ENCODE peak calls at places on chromosomes 13 and 19, in seven cellular contexts. U is kidney epithelial cell, B is amniotic stem cell, R is GM12878, E is NCI-H446 treated with DMSO at 0.1 percent for 48 hours, K is fibroblast of lung, H is NCI-H1092 treated with DMSO at 0.1 percent for 48 hours. O is an unnamed sample.

GRCh38 chr19:2693492-2693891 is 9.0 kb downstream of the GNG7 start:
- DNase-seq in U (no peak), B (no peak), R (no peak), E (no peak), K (no peak), H (no peak), O (no peak)

GRCh38 chr13:66689628-66690027 is 540.5 kb downstream of the PCDH9 start:
- DNase-seq in U (no peak), B (no peak), R (no peak), E (no peak), K (peak; percentile 68), H (peak; percentile 68), O (no peak)

GRCh38 chr13:77386880-77387606 is 60.1 kb upstream of the MYCBP2 start:
- DNase-seq in U (no peak), B (peak; percentile 48), R (no peak), E (no peak), K (peak; percentile 43), H (no peak), O (no peak)

GRCh38 chr13:101875717-101876393 is 423.4 kb downstream of the ITGBL1 start:
- DNase-seq in U (peak; percentile 71), B (peak; percentile 21), R (no peak), E (no peak), K (peak; percentile 77), H (peak; percentile 100), O (peak; percentile 38)

GRCh38 chr13:25846227-25846984 is 205.4 kb downstream of the SHISA2 start:
- DNase-seq in U (no peak), B (no peak), R (no peak), E (no peak), K (no peak), H (no peak), O (no peak)

GRCh38 chr19:3146677-3147100 is 10.9 kb downstream of the GNA15 start:
- DNase-seq in U (no peak), B (no peak), R (no peak), E (no peak), K (no peak), H (no peak), O (no peak)

GRCh38 chr19:726993-727956 is 18.5 kb downstream of the PALM start:
- DNase-seq in U (no peak), B (no peak), R (no peak), E (no peak), K (no peak), H (no peak), O (no peak)

GRCh38 chr13:39144941-39145533 is 106.8 kb downstream of the NHLRC3 start:
- DNase-seq in U (peak; percentile 26), B (peak; percentile 6), R (no peak), E (peak; percentile 18), K (peak; percentile 78), H (no peak), O (no peak)

GRCh38 chr13:50699874-50700663 is 143.4 kb downstream of the DLEU7 start:
- DNase-seq in U (no peak), B (no peak), R (no peak), E (no peak), K (peak; percentile 29), H (no peak), O (no peak)

GRCh38 chr13:23510979-23511735 is 59.1 kb upstream of the TNFRSF19 start:
- DNase-seq in U (no peak), B (no peak), R (peak; percentile 62), E (no peak), K (peak; percentile 53), H (peak; percentile 20), O (no peak)

GRCh38 chr13:42832341-42833153 is 51.2 kb downstream of the FAM216B start:
- DNase-seq in U (no peak), B (peak; percentile 65), R (no peak), E (no peak), K (peak; percentile 97), H (no peak), O (no peak)

GRCh38 chr13:105389373-105389772 is 1146.1 kb downstream of the EFNB2 start:
- DNase-seq in U (no peak), B (no peak), R (no peak), E (no peak), K (no peak), H (no peak), O (no peak)

GRCh38 chr19:46813570-46814358 is 25.4 kb upstream of the SLC1A5 start:
- DNase-seq in U (no peak), B (no peak), R (no peak), E (no peak), K (peak; percentile 75), H (peak; percentile 27), O (peak; percentile 17)

GRCh38 chr19:13163609-13164364 is 13.6 kb downstream of the IER2 start:
- DNase-seq in U (no peak), B (peak; percentile 46), R (no peak), E (no peak), K (peak; percentile 92), H (peak; percentile 36), O (peak; percentile 60)

GRCh38 chr19:43616306-43616705 is 3.1 kb downstream of the ZNF428 start:
- DNase-seq in U (no peak), B (no peak), R (no peak), E (no peak), K (no peak), H (no peak), O (no peak)

GRCh38 chr19:18520848-18521691 is 800 bp downstream of the ELL start:
- DNase-seq in U (no peak), B (no peak), R (no peak), E (no peak), K (no peak), H (no peak), O (no peak)

GRCh38 chr13:99796175-99796819 is 175.3 kb downstream of the ZIC5 start:
- DNase-seq in U (peak; percentile 5), B (peak; percentile 3), R (no peak), E (no peak), K (peak; percentile 51), H (no peak), O (no peak)

GRCh38 chr19:42289556-42290041 is 12.3 kb upstream of the PRR19 start:
- DNase-seq in U (no peak), B (no peak), R (no peak), E (no peak), K (no peak), H (no peak), O (no peak)

GRCh38 chr13:36006347-36006746 is 124.8 kb downstream of the DCLK1 start:
- DNase-seq in U (no peak), B (no peak), R (no peak), E (no peak), K (peak; percentile 76), H (no peak), O (no peak)

GRCh38 chr19:41709951-41710645 is 1.7 kb downstream of the CEACAM5 start:
- DNase-seq in U (no peak), B (no peak), R (no peak), E (no peak), K (no peak), H (no peak), O (no peak)

GRCh38 chr19:14272623-14273022 is 66.7 kb upstream of the ADGRL1 start:
- DNase-seq in U (no peak), B (no peak), R (no peak), E (no peak), K (no peak), H (no peak), O (no peak)

GRCh38 chr19:36997152-36997842 is 80.9 kb upstream of the ZNF420 start:
- DNase-seq in U (no peak), B (no peak), R (no peak), E (no peak), K (no peak), H (no peak), O (no peak)

GRCh38 chr13:95323930-95324662 is 22.8 kb upstream of the ABCC4 start:
- DNase-seq in U (no peak), B (no peak), R (no peak), E (no peak), K (no peak), H (no peak), O (no peak)

GRCh38 chr13:49869514-49869913 is 66.6 kb downstream of the SPRYD7 start:
- DNase-seq in U (no peak), B (no peak), R (no peak), E (no peak), K (peak; percentile 33), H (no peak), O (no peak)

GRCh38 chr13:102580552-102581169 is 16.1 kb upstream of the TPP2 start:
- DNase-seq in U (no peak), B (peak; percentile 24), R (no peak), E (peak; percentile 2), K (peak; percentile 84), H (peak; percentile 76), O (peak; percentile 44)

GRCh38 chr13:51070005-51070649 is 40.9 kb downstream of the C13orf42 start:
- DNase-seq in U (peak; percentile 19), B (peak; percentile 47), R (peak; percentile 30), E (peak; percentile 64), K (peak; percentile 82), H (peak; percentile 62), O (peak; percentile 34)

GRCh38 chr19:38733493-38734175 is 10.6 kb downstream of the CAPN12 start:
- DNase-seq in U (no peak), B (no peak), R (no peak), E (no peak), K (no peak), H (no peak), O (no peak)

GRCh38 chr19:5395996-5396939 is 55.7 kb upstream of the PTPRS start:
- DNase-seq in U (no peak), B (no peak), R (no peak), E (no peak), K (no peak), H (no peak), O (no peak)

GRCh38 chr19:49151339-49152217 is 3.6 kb downstream of the HRC start:
- DNase-seq in U (no peak), B (no peak), R (no peak), E (peak; percentile 46), K (peak; percentile 28), H (peak; percentile 11), O (peak; percentile 79)

GRCh38 chr13:33871207-33872004 is 53.5 kb downstream of the RFC3 start:
- DNase-seq in U (no peak), B (no peak), R (no peak), E (no peak), K (no peak), H (no peak), O (no peak)

GRCh38 chr13:113935081-113935511 is 38.8 kb downstream of the C13orf46 start:
- DNase-seq in U (no peak), B (no peak), R (no peak), E (no peak), K (no peak), H (peak; percentile 81), O (peak; percentile 93)

O was measured in DMS79.